ENCODE peak calls at places on chromosomes 4 and X, in four cellular contexts. One of them, this sample, is unnamed.

GRCh38 chr4:34323549-34324325 is 1920.6 kb downstream of the ARAP2 start:
- DNase-seq in NCI-H2081: no peak
- DNase-seq in pons: no peak
- DNase-seq in stimulated activated CD8-positive, alpha-beta memory T cell treated with anti-CD3 and anti-CD28 coated beads, Interleukin-2, amount 100 ng/mL, for 48 hours: no peak
- DNase-seq in this sample: no peak

GRCh38 chr4:169407217-169407845 is 136.6 kb upstream of the SH3RF1 start:
- DNase-seq in NCI-H2081: no peak
- DNase-seq in pons: no peak
- DNase-seq in stimulated activated CD8-positive, alpha-beta memory T cell treated with anti-CD3 and anti-CD28 coated beads, Interleukin-2, amount 100 ng/mL, for 48 hours: no peak
- DNase-seq in this sample: no peak

GRCh38 chr4:108372678-108373077 is 203.9 kb upstream of the LEF1 start:
- DNase-seq in NCI-H2081: no peak
- DNase-seq in pons: no peak
- DNase-seq in stimulated activated CD8-positive, alpha-beta memory T cell treated with anti-CD3 and anti-CD28 coated beads, Interleukin-2, amount 100 ng/mL, for 48 hours: no peak
- DNase-seq in this sample: no peak

GRCh38 chrX:2500681-2501151 is at the start of the genes DHRSX and ZBED1:
- DNase-seq in NCI-H2081: no peak
- DNase-seq in pons: no peak
- DNase-seq in stimulated activated CD8-positive, alpha-beta memory T cell treated with anti-CD3 and anti-CD28 coated beads, Interleukin-2, amount 100 ng/mL, for 48 hours: peak
- DNase-seq in this sample: no peak

GRCh38 chr4:51835854-51836253 is 7.1 kb upstream of the DCUN1D4 start:
- DNase-seq in NCI-H2081: no peak
- DNase-seq in pons: no peak
- DNase-seq in stimulated activated CD8-positive, alpha-beta memory T cell treated with anti-CD3 and anti-CD28 coated beads, Interleukin-2, amount 100 ng/mL, for 48 hours: no peak
- DNase-seq in this sample: no peak

GRCh38 chrX:6778547-6779231 is 243.8 kb upstream of the VCX3A start:
- DNase-seq in NCI-H2081: no peak
- DNase-seq in pons: peak
- DNase-seq in stimulated activated CD8-positive, alpha-beta memory T cell treated with anti-CD3 and anti-CD28 coated beads, Interleukin-2, amount 100 ng/mL, for 48 hours: no peak
- DNase-seq in this sample: no peak

GRCh38 chr4:163707873-163708272 is 213.4 kb downstream of the TMA16 start:
- DNase-seq in NCI-H2081: no peak
- DNase-seq in pons: no peak
- DNase-seq in stimulated activated CD8-positive, alpha-beta memory T cell treated with anti-CD3 and anti-CD28 coated beads, Interleukin-2, amount 100 ng/mL, for 48 hours: no peak
- DNase-seq in this sample: no peak

GRCh38 chrX:133413218-133413925 is 1.9 kb downstream of the GPC4 start:
- DNase-seq in NCI-H2081: no peak
- DNase-seq in pons: no peak
- DNase-seq in stimulated activated CD8-positive, alpha-beta memory T cell treated with anti-CD3 and anti-CD28 coated beads, Interleukin-2, amount 100 ng/mL, for 48 hours: no peak
- DNase-seq in this sample: no peak

GRCh38 chr4:8593268-8594096 is 917 bp downstream of the CPZ start:
- DNase-seq in NCI-H2081: no peak
- DNase-seq in pons: no peak
- DNase-seq in stimulated activated CD8-positive, alpha-beta memory T cell treated with anti-CD3 and anti-CD28 coated beads, Interleukin-2, amount 100 ng/mL, for 48 hours: no peak
- DNase-seq in this sample: no peak

GRCh38 chrX:107579956-107580355 is 48.4 kb upstream of the PRPS1 start:
- DNase-seq in NCI-H2081: no peak
- DNase-seq in pons: no peak
- DNase-seq in stimulated activated CD8-positive, alpha-beta memory T cell treated with anti-CD3 and anti-CD28 coated beads, Interleukin-2, amount 100 ng/mL, for 48 hours: no peak
- DNase-seq in this sample: no peak

GRCh38 chr4:57233391-57233790 is 123.2 kb upstream of the IGFBP7 start:
- DNase-seq in NCI-H2081: no peak
- DNase-seq in pons: peak
- DNase-seq in stimulated activated CD8-positive, alpha-beta memory T cell treated with anti-CD3 and anti-CD28 coated beads, Interleukin-2, amount 100 ng/mL, for 48 hours: no peak
- DNase-seq in this sample: no peak

GRCh38 chr4:10584042-10584441 is 100.5 kb downstream of the CLNK start:
- DNase-seq in NCI-H2081: no peak
- DNase-seq in pons: peak
- DNase-seq in stimulated activated CD8-positive, alpha-beta memory T cell treated with anti-CD3 and anti-CD28 coated beads, Interleukin-2, amount 100 ng/mL, for 48 hours: no peak
- DNase-seq in this sample: peak

GRCh38 chr4:13483142-13484044 is 747 bp downstream of the RAB28 start:
- DNase-seq in NCI-H2081: peak
- DNase-seq in pons: peak
- DNase-seq in stimulated activated CD8-positive, alpha-beta memory T cell treated with anti-CD3 and anti-CD28 coated beads, Interleukin-2, amount 100 ng/mL, for 48 hours: no peak
- DNase-seq in this sample: no peak

GRCh38 chrX:81957900-81958545 is 756.1 kb downstream of the SH3BGRL start:
- DNase-seq in NCI-H2081: peak
- DNase-seq in pons: peak
- DNase-seq in stimulated activated CD8-positive, alpha-beta memory T cell treated with anti-CD3 and anti-CD28 coated beads, Interleukin-2, amount 100 ng/mL, for 48 hours: no peak
- DNase-seq in this sample: no peak

GRCh38 chr4:99506781-99507180 is 4.0 kb upstream of the C4orf17 start:
- DNase-seq in NCI-H2081: peak
- DNase-seq in pons: no peak
- DNase-seq in stimulated activated CD8-positive, alpha-beta memory T cell treated with anti-CD3 and anti-CD28 coated beads, Interleukin-2, amount 100 ng/mL, for 48 hours: no peak
- DNase-seq in this sample: no peak

GRCh38 chr4:182715548-182715947 is 201.6 kb downstream of the DCTD start:
- DNase-seq in NCI-H2081: no peak
- DNase-seq in pons: no peak
- DNase-seq in stimulated activated CD8-positive, alpha-beta memory T cell treated with anti-CD3 and anti-CD28 coated beads, Interleukin-2, amount 100 ng/mL, for 48 hours: no peak
- DNase-seq in this sample: no peak

GRCh38 chr4:7108046-7108625 is 40.3 kb upstream of the GRPEL1 start:
- DNase-seq in NCI-H2081: no peak
- DNase-seq in pons: no peak
- DNase-seq in stimulated activated CD8-positive, alpha-beta memory T cell treated with anti-CD3 and anti-CD28 coated beads, Interleukin-2, amount 100 ng/mL, for 48 hours: no peak
- DNase-seq in this sample: no peak

GRCh38 chr4:123182289-123182688 is 214.3 kb upstream of the SPRY1 start:
- DNase-seq in NCI-H2081: no peak
- DNase-seq in pons: no peak
- DNase-seq in stimulated activated CD8-positive, alpha-beta memory T cell treated with anti-CD3 and anti-CD28 coated beads, Interleukin-2, amount 100 ng/mL, for 48 hours: no peak
- DNase-seq in this sample: no peak

This sample was measured in NCI-H2029.